ENCODE peak calls at places on chromosomes 2 and 18, in ten cellular contexts. T is gastrocnemius medialis, C is brain microvascular endothelial cell, N is GM06990, K is fibroblast of pulmonary artery, W is neural progenitor cell, X is body of pancreas, M is psoas muscle, D is mucosa of descending colon, Z is cardiac fibroblast. V is an unnamed sample.

GRCh38 chr2:240400319-240401161 is 34.9 kb upstream of the GPC1 start:
- DNase-seq in N (no peak), T (peak), M (no peak), W (no peak), X (no peak), Z (no peak), D (peak), K (no peak), C (no peak), V (no peak)

GRCh38 chr2:202069189-202070050 is 3.6 kb upstream of the KIAA2012 start:
- DNase-seq in K (no peak), T (no peak), M (no peak), W (no peak), Z (no peak), D (peak), N (no peak), C (no peak), X (no peak), V (no peak)

GRCh38 chr2:42327125-42327524 is 33.9 kb downstream of the COX7A2L start:
- DNase-seq in M (no peak), K (no peak), Z (no peak), T (no peak), C (no peak), X (no peak), D (no peak), N (no peak), W (no peak), V (no peak)

GRCh38 chr2:166700079-166700478 is 188.2 kb upstream of the XIRP2 start:
- DNase-seq in M (no peak), Z (peak), N (no peak), C (no peak), W (no peak), K (no peak), X (no peak), T (no peak), D (no peak), V (peak)

GRCh38 chr2:201964631-201965206 is 68.9 kb upstream of the FZD7 start:
- DNase-seq in D (no peak), N (no peak), K (peak), Z (no peak), M (no peak), W (no peak), C (no peak), X (no peak), T (no peak), V (no peak)

GRCh38 chr2:31238126-31238905 is 4.4 kb downstream of the EHD3 start:
- DNase-seq in X (no peak), K (no peak), M (no peak), C (no peak), N (no peak), W (no peak), Z (no peak), D (no peak), T (no peak), V (no peak)

GRCh38 chr2:120743657-120744056 is 8.0 kb downstream of the GLI2 start:
- DNase-seq in C (no peak), M (no peak), N (no peak), W (no peak), T (no peak), K (no peak), Z (no peak), X (no peak), D (no peak), V (no peak)

GRCh38 chr2:215621389-215621788 is 185.5 kb upstream of the FN1 start:
- DNase-seq in N (no peak), T (no peak), W (no peak), K (no peak), M (no peak), D (no peak), C (no peak), X (no peak), Z (no peak), V (no peak)

GRCh38 chr18:79784965-79785770 is 12.6 kb upstream of the KCNG2 start:
- DNase-seq in N (peak), D (peak), W (no peak), M (no peak), Z (peak), X (no peak), K (peak), C (no peak), T (no peak), V (peak)

GRCh38 chr2:119257198-119257597 is 33.6 kb downstream of the STEAP3 start:
- DNase-seq in N (no peak), D (no peak), C (no peak), W (no peak), T (no peak), Z (no peak), M (no peak), X (no peak), K (no peak), V (no peak)

GRCh38 chr2:149924549-149925213 is 337.1 kb upstream of the MMADHC start:
- DNase-seq in Z (peak), T (no peak), M (no peak), W (no peak), K (no peak), D (no peak), C (no peak), X (no peak), N (no peak), V (no peak)

GRCh38 chr18:56173542-56174220 is 464.7 kb downstream of the TXNL1 start:
- DNase-seq in N (no peak), W (no peak), C (no peak), Z (no peak), T (no peak), X (no peak), D (no peak), K (no peak), M (no peak), V (no peak)

GRCh38 chr2:168192839-168193616 is 54.4 kb downstream of the STK39 start:
- DNase-seq in W (no peak), T (no peak), Z (no peak), M (no peak), N (no peak), K (peak), C (no peak), X (no peak), D (no peak), V (no peak)

GRCh38 chr2:196331816-196332215 is 160.4 kb upstream of the STK17B start:
- DNase-seq in D (no peak), W (no peak), N (no peak), C (no peak), X (no peak), M (no peak), T (no peak), Z (peak), K (peak), V (peak)

GRCh38 chr2:239322414-239323086 is 78.3 kb downstream of the HDAC4 start:
- DNase-seq in D (peak), Z (peak), K (peak), X (no peak), M (no peak), T (peak), N (no peak), C (peak), W (no peak), V (peak)

GRCh38 chr2:43131890-43132522 is 94.4 kb downstream of the ZFP36L2 start:
- DNase-seq in Z (no peak), K (no peak), W (no peak), N (no peak), M (no peak), C (no peak), T (peak), D (no peak), X (no peak), V (no peak)

GRCh38 chr18:11305507-11305906 is 156.1 kb upstream of the PIEZO2 start:
- DNase-seq in Z (no peak), T (no peak), W (no peak), C (no peak), K (no peak), M (no peak), D (no peak), X (no peak), N (no peak), V (no peak)

GRCh38 chr2:38495880-38496279 is 106.8 kb downstream of the HNRNPLL start:
- DNase-seq in N (no peak), D (no peak), W (no peak), K (no peak), T (no peak), M (no peak), X (no peak), Z (no peak), C (no peak), V (no peak)

GRCh38 chr2:66845307-66845706 is 410.4 kb downstream of the MEIS1 start:
- DNase-seq in M (no peak), C (no peak), N (no peak), T (no peak), W (no peak), K (peak), Z (peak), X (no peak), D (no peak), V (peak)

GRCh38 chr18:2932247-2933181 is 80.4 kb downstream of the LPIN2 start:
- DNase-seq in X (peak), C (peak), W (peak), K (peak), N (peak), Z (peak), D (no peak), T (no peak), M (no peak), V (peak)

GRCh38 chr18:74040459-74041332 is 106.9 kb downstream of the FBXO15 start:
- DNase-seq in D (no peak), M (no peak), T (no peak), K (no peak), X (peak), Z (no peak), C (no peak), W (peak), N (peak), V (peak)

GRCh38 chr2:194526121-194526520 is 1130.9 kb upstream of the SLC39A10 start:
- DNase-seq in W (no peak), T (no peak), C (no peak), X (no peak), Z (no peak), M (no peak), D (no peak), K (no peak), N (no peak), V (no peak)

GRCh38 chr2:28583899-28584553 is 88.2 kb downstream of the PLB1 start:
- DNase-seq in T (peak), D (no peak), Z (peak), C (peak), M (peak), N (peak), K (peak), X (peak), W (no peak), V (peak)

GRCh38 chr2:173400760-173401159 is 46.1 kb downstream of the CDCA7 start:
- DNase-seq in N (no peak), D (no peak), Z (peak), M (no peak), T (no peak), W (peak), C (no peak), K (peak), X (no peak), V (peak)

GRCh38 chr18:78480531-78481054 is 499.0 kb upstream of the SALL3 start:
- DNase-seq in C (no peak), N (no peak), T (no peak), M (no peak), Z (no peak), D (no peak), K (no peak), W (no peak), X (no peak), V (no peak)

GRCh38 chr2:164213916-164214315 is 407.4 kb downstream of the GRB14 start:
- DNase-seq in C (no peak), M (no peak), T (no peak), Z (no peak), X (no peak), N (no peak), D (no peak), K (no peak), W (no peak), V (no peak)

GRCh38 chr2:8966123-8966908 is 37.2 kb downstream of the MBOAT2 start:
- DNase-seq in N (no peak), Z (peak), K (no peak), X (no peak), T (no peak), M (no peak), C (peak), W (no peak), D (no peak), V (peak)

GRCh38 chr2:151774506-151774905 is 40.2 kb upstream of the NEB start:
- DNase-seq in D (no peak), M (no peak), K (peak), C (no peak), W (no peak), T (no peak), N (no peak), X (no peak), Z (peak), V (peak)

GRCh38 chr2:109178974-109179373 is 50.0 kb downstream of the SH3RF3 start:
- DNase-seq in C (no peak), Z (no peak), T (no peak), N (no peak), D (no peak), M (no peak), X (no peak), K (no peak), W (no peak), V (no peak)

GRCh38 chr2:127740665-127741287 is 39.5 kb downstream of the SFT2D3 start:
- DNase-seq in Z (no peak), K (no peak), N (no peak), X (no peak), M (no peak), C (no peak), D (no peak), W (no peak), T (no peak), V (no peak)

GRCh38 chr18:7325126-7325430 is 94.2 kb downstream of the LRRC30 start:
- DNase-seq in W (no peak), K (peak), D (no peak), T (no peak), X (no peak), Z (peak), C (no peak), M (no peak), N (no peak), V (no peak)

GRCh38 chr2:170813611-170814550 is 2.8 kb upstream of the GAD1 start:
- DNase-seq in Z (peak), N (no peak), W (peak), C (peak), T (no peak), X (peak), K (peak), D (no peak), M (no peak), V (peak)

GRCh38 chr2:19747310-19748072 is 154.3 kb downstream of the TTC32 start:
- DNase-seq in T (no peak), C (no peak), K (no peak), W (no peak), X (no peak), M (no peak), N (no peak), D (no peak), Z (peak), V (no peak)

GRCh38 chr18:52826994-52827393 is 487.0 kb downstream of the DCC start:
- DNase-seq in N (no peak), M (no peak), W (no peak), X (no peak), T (no peak), D (no peak), Z (no peak), C (no peak), K (no peak), V (no peak)

GRCh38 chr2:148282201-148282600 is 261.3 kb downstream of the MBD5 start:
- DNase-seq in N (no peak), D (no peak), C (no peak), X (no peak), T (no peak), Z (peak), M (no peak), K (peak), W (no peak), V (peak)

GRCh38 chr2:55437515-55438390 is 18.1 kb upstream of the CCDC88A start:
- DNase-seq in M (no peak), Z (no peak), C (no peak), K (no peak), T (no peak), X (no peak), D (no peak), N (no peak), W (no peak), V (no peak)

GRCh38 chr2:113791697-113792590 is 35.5 kb upstream of the SLC35F5 start:
- DNase-seq in Z (no peak), T (no peak), D (no peak), W (no peak), C (peak), M (no peak), N (peak), K (no peak), X (no peak), V (no peak)

GRCh38 chr18:23614891-23615290 is 28.6 kb upstream of the NPC1 start:
- DNase-seq in X (no peak), Z (no peak), W (no peak), D (no peak), M (no peak), N (no peak), C (no peak), K (no peak), T (no peak), V (no peak)

GRCh38 chr18:23619388-23619873 is 33.1 kb upstream of the NPC1 start:
- DNase-seq in W (peak), M (peak), N (peak), X (peak), T (no peak), Z (peak), K (no peak), D (no peak), C (no peak), V (peak)

GRCh38 chr18:23617412-23618009 is 31.2 kb upstream of the NPC1 start:
- DNase-seq in T (no peak), N (peak), C (no peak), M (no peak), X (no peak), D (no peak), K (no peak), Z (no peak), W (no peak), V (no peak)

GRCh38 chr18:23616258-23616657 is 30.0 kb upstream of the NPC1 start:
- DNase-seq in C (no peak), D (no peak), M (no peak), N (no peak), Z (no peak), X (no peak), K (no peak), W (no peak), T (no peak), V (no peak)

GRCh38 chr18:23618862-23619387 is 32.6 kb upstream of the NPC1 start:
- DNase-seq in T (no peak), C (no peak), D (peak), X (no peak), N (peak), Z (no peak), K (no peak), M (no peak), W (peak), V (peak)
- H3K4me3 ChIP-seq in T (peak), C (peak), D (no peak), X (peak), N (peak), Z (peak), K (peak), M (peak), W (peak), V (peak)

GRCh38 chr2:27378096-27378808 is 2.3 kb downstream of the ZNF513 start:
- DNase-seq in M (peak), T (peak), W (peak), N (peak), K (no peak), Z (no peak), X (peak), D (peak), C (no peak), V (peak)
- TF ChIP-seq CTCF in M (peak), T (no peak), W (peak), N (peak), K (peak), Z (no peak), X (no peak), D (no peak), C (peak), V (peak)

DNA sequence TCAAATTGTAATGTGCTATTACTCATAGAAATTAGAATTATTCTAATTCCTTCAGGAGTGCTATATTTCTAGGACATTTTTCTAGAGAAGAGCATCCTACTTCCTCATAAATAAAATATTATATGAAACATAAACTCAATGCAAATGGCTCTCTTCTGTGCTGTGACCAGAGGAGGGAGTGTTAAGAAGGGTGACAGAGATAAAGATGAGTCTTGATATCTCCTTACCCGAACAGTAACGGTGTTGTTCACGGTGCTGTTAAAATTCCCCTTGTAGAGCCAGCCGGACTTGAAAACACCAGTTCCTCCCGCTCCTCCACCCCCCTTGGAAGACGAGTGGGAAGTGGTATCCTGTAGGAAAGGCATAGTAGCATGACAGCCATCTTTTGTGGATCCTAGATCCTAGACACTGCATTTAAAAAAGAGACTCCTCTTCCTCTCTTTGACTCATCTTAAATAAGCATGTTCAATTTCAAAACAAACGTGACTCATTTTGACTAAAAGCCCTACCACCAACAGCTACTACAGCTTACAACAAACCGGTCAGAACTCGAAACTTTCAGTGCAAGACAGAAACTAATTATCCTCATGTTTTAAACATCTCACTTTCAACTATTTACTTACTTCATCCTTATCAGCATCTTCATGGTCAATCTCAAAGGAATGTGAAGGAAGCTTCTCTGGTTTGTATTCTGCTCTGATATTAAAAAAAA is 156.3 kb downstream of the DOCK10 start:
- DNase-seq in M (no peak), C (peak), T (no peak), W (no peak), N (peak), Z (peak), X (no peak), K (peak), D (no peak), V (peak)
- H3K4me3 ChIP-seq in M (no peak), C (no peak), T (no peak), W (no peak), N (no peak), Z (no peak), X (no peak), K (peak), D (no peak), V (no peak)

GRCh38 chr2:144886847-144887246 is 366.9 kb upstream of the ZEB2 start:
- DNase-seq in T (peak), W (no peak), C (no peak), M (peak), K (peak), D (no peak), Z (no peak), X (peak), N (no peak), V (peak)

GRCh38 chr2:144894612-144895300 is 374.8 kb upstream of the ZEB2 start:
- DNase-seq in N (no peak), Z (no peak), D (no peak), W (peak), C (no peak), K (no peak), X (no peak), M (no peak), T (no peak), V (no peak)

GRCh38 chr2:144889348-144889747 is 369.4 kb upstream of the ZEB2 start:
- DNase-seq in Z (no peak), D (no peak), C (no peak), T (no peak), N (no peak), K (no peak), X (no peak), M (no peak), W (no peak), V (no peak)

GRCh38 chr2:144890828-144891227 is 370.9 kb upstream of the ZEB2 start:
- DNase-seq in X (no peak), C (peak), M (no peak), T (no peak), D (no peak), Z (peak), W (no peak), N (no peak), K (peak), V (peak)
- TF ChIP-seq CTCF in X (peak), C (peak), M (no peak), T (no peak), D (no peak), Z (peak), W (peak), N (peak), K (peak), V (peak)

GRCh38 chr2:218291318-218291933 is 877 bp downstream of the TMBIM1 start:
- DNase-seq in C (no peak), W (no peak), N (no peak), D (no peak), K (peak), Z (no peak), X (peak), M (no peak), T (peak), V (peak)

GRCh38 chr2:218292700-218293014 is 354 bp upstream of the TMBIM1 start:
- DNase-seq in W (no peak), Z (no peak), X (no peak), C (no peak), K (no peak), M (no peak), D (no peak), T (no peak), N (no peak), V (no peak)

GRCh38 chr2:218291934-218292699 is at the start of gene TMBIM1:
- DNase-seq in X (peak), M (peak), Z (peak), C (peak), N (peak), D (peak), T (peak), W (peak), K (peak), V (peak)

GRCh38 chr2:218289639-218290315 is 2.5 kb downstream of the TMBIM1 start:
- DNase-seq in D (no peak), K (peak), W (no peak), C (no peak), Z (peak), N (no peak), X (peak), T (peak), M (no peak), V (peak)

GRCh38 chr2:218290316-218291261 is 1.7 kb downstream of the TMBIM1 start:
- DNase-seq in X (peak), W (no peak), K (no peak), N (peak), D (peak), C (no peak), Z (no peak), T (no peak), M (no peak), V (no peak)
- H3K4me3 ChIP-seq in X (no peak), W (no peak), K (peak), N (peak), D (no peak), C (peak), Z (peak), T (peak), M (peak), V (peak)